ENCODE peak calls at places on chromosomes 16 and 17, in four cellular contexts. W is B cell, H is GM12865, N is nephron progenitor cell. L is an unnamed sample.

GRCh38 chr17:11212792-11213191 is 28.2 kb upstream of the SHISA6 start:
- DNase-seq in W (no peak), H (no peak), N (no peak), L (no peak)

GRCh38 chr17:82235775-82236141 is 6.9 kb downstream of the SLC16A3 start:
- DNase-seq in W (peak), H (no peak), N (no peak), L (no peak)

GRCh38 chr16:21256636-21257035 is 21.5 kb downstream of the CRYM start:
- DNase-seq in W (no peak), H (no peak), N (no peak), L (no peak)

GRCh38 chr16:81405702-81406113 is 38.9 kb upstream of the CMIP start:
- DNase-seq in W (no peak), H (no peak), N (no peak), L (no peak)

GRCh38 chr16:69397821-69398521 is 12.2 kb upstream of the TERF2 start:
- DNase-seq in W (no peak), H (peak), N (peak), L (no peak)

GRCh38 chr17:33121272-33121671 is 129.6 kb downstream of the SPACA3 start:
- DNase-seq in W (no peak), H (no peak), N (no peak), L (no peak)

GRCh38 chr17:17675925-17676534 is 5.2 kb upstream of the RAI1 start:
- DNase-seq in W (peak), H (peak), N (no peak), L (peak)

GRCh38 chr16:87740441-87740840 is 25.3 kb downstream of the KLHDC4 start:
- DNase-seq in W (no peak), H (no peak), N (no peak), L (no peak)

GRCh38 chr17:16273929-16274339 is 56.9 kb downstream of the PIGL start:
- DNase-seq in W (no peak), H (no peak), N (no peak), L (no peak)

GRCh38 chr16:1949507-1949906 is 5.0 kb downstream of the RPL3L start:
- DNase-seq in W (no peak), H (no peak), N (no peak), L (no peak)

GRCh38 chr16:75789237-75789636 is 62.9 kb upstream of the CPHXL start:
- DNase-seq in W (peak), H (peak), N (peak), L (no peak)

GRCh38 chr17:20920813-20921199 is 122.0 kb downstream of the USP22 start:
- DNase-seq in W (no peak), H (no peak), N (no peak), L (no peak)

GRCh38 chr17:263773-264172 is 82.3 kb upstream of the DOC2B start:
- DNase-seq in W (no peak), H (no peak), N (no peak), L (no peak)

GRCh38 chr17:42655528-42655927 is 3.6 kb upstream of the TUBG2 start:
- DNase-seq in W (no peak), H (no peak), N (no peak), L (no peak)

GRCh38 chr17:15973016-15973415 is 26.5 kb downstream of the ZSWIM7 start:
- DNase-seq in W (no peak), H (no peak), N (no peak), L (no peak)

GRCh38 chr17:83185023-83186002 is 105.9 kb downstream of the METRNL start:
- DNase-seq in W (no peak), H (no peak), N (no peak), L (no peak)

GRCh38 chr16:8796469-8797363 is 723 bp downstream of the TMEM186 start:
- DNase-seq in W (no peak), H (no peak), N (no peak), L (no peak)

GRCh38 chr17:31560836-31561235 is 169.4 kb downstream of the RAB11FIP4 start:
- DNase-seq in W (no peak), H (no peak), N (no peak), L (no peak)

GRCh38 chr17:27489045-27489715 is 32.9 kb downstream of the KSR1 start:
- DNase-seq in W (no peak), H (no peak), N (no peak), L (no peak)

GRCh38 chr16:57579361-57579665 is 36.9 kb downstream of the ADGRG5 start:
- DNase-seq in W (no peak), H (no peak), N (no peak), L (no peak)

GRCh38 chr17:27613425-27613824 is 17.6 kb upstream of the LGALS9 start:
- DNase-seq in W (no peak), H (no peak), N (no peak), L (no peak)

GRCh38 chr16:89187337-89188063 is 12.8 kb downstream of the SLC22A31 start:
- DNase-seq in W (no peak), H (no peak), N (peak), L (peak)

GRCh38 chr16:70579648-70580630 is 56.3 kb downstream of the SF3B3 start:
- DNase-seq in W (no peak), H (no peak), N (no peak), L (no peak)

GRCh38 chr17:32486701-32487459 is at the start of gene CDK5R1:
- DNase-seq in W (peak), H (peak), N (peak), L (peak)

GRCh38 chr17:30821751-30822723 is 2.5 kb downstream of the CRLF3 start:
- DNase-seq in W (no peak), H (no peak), N (no peak), L (peak)

DNA sequence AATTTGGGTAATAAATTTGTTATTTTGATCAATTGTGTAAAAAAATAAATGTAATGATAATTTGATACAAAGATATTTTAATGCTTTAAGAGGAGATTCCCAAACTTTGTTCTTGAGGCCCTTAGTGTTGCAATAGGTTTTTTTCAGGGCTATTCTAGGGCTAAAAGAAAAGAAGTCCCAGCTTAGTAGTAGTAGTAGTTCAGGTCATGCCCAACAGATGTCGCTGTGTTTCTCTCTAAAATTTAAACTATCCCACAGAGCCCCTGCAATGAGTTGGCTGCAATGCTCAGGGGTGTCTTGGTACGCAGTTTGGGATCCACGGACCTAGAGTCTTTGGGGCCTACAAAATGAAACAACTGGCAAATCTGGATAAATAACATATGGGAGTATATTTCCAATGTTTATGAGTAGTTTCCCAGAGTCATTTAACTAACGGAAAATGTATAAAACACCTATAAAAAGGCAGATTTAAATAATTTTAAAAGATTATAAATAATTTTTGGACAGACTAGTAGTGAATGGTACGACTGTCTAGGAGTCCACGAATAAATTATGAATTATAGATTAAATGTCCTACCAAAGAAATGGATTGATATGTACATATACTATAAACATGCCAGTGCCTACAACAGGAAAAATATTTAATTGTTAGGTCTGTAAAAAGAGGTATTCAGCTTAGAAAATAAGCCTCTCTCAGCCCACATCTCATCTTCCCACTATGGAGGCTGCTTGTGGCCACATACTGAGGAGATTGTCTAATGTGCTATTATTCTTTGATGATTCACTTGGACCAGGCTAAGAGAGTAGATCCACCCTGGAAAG is 228.5 kb upstream of the PMFBP1 start:
- DNase-seq in W (peak), H (peak), N (peak), L (peak)
- TF ChIP-seq CTCF in W (peak), H (peak), N (peak), L (peak)

GRCh38 chr16:73563709-73564108 is 515.8 kb upstream of the ZFHX3 start:
- DNase-seq in W (no peak), H (no peak), N (no peak), L (no peak)

GRCh38 chr16:73569266-73569665 is 521.3 kb upstream of the ZFHX3 start:
- DNase-seq in W (no peak), H (no peak), N (no peak), L (no peak)

GRCh38 chr16:73568769-73569168 is 520.8 kb upstream of the ZFHX3 start:
- DNase-seq in W (no peak), H (no peak), N (no peak), L (no peak)

GRCh38 chr16:73565925-73566324 is 518.0 kb upstream of the ZFHX3 start:
- DNase-seq in W (no peak), H (no peak), N (no peak), L (no peak)

DNA sequence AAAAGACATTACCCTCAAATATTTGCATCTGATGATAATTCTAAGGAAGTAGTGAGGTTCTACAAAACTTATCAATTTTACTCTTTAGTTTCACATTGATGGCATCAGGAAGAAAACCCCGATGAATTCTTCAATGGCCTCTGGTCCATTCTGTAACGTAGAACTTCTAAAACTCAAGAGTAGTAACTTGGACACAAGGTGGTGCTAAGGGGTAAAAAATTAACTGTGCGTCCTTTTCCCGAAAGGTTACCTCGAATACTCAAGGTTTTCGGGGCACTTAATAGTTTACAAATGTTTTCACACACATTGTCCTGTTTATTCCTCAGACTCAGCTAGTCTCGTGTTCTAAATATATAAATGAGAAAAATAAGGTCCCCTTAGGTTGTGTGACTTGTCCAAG is 517.3 kb upstream of the ZFHX3 start:
- DNase-seq in W (no peak), H (peak), N (no peak), L (no peak)
- TF ChIP-seq CTCF in W (no peak), H (no peak), N (peak), L (no peak)

GRCh38 chr17:48163809-48164208 is 56.2 kb downstream of the SNX11 start:
- DNase-seq in W (no peak), H (no peak), N (no peak), L (no peak)
- TF ChIP-seq CTCF in W (no peak), H (no peak), N (no peak), L (no peak)

DNA sequence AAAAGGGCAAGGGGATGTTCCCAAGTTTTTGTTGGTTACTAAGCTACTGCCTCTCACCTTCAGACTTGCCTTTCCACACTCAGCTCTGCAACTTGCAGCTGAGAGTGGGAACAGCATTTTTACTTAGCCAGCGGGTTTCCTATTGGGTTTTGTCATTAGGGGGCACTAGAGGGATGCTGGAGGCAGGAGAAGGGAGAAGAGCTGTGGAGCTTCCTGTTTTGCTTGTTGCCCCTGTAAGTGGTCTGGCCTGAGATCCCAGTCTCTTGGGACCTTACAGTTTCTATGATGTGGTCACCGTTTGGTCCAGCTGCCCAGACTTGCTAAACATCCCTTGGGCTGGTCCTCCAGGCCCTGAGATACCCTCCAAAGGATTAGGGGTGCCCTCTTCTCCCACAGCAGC is 209.6 kb upstream of the NLRP1 start:
- DNase-seq in W (no peak), H (peak), N (no peak), L (no peak)
- TF ChIP-seq CTCF in W (no peak), H (peak), N (peak), L (no peak)

DNA sequence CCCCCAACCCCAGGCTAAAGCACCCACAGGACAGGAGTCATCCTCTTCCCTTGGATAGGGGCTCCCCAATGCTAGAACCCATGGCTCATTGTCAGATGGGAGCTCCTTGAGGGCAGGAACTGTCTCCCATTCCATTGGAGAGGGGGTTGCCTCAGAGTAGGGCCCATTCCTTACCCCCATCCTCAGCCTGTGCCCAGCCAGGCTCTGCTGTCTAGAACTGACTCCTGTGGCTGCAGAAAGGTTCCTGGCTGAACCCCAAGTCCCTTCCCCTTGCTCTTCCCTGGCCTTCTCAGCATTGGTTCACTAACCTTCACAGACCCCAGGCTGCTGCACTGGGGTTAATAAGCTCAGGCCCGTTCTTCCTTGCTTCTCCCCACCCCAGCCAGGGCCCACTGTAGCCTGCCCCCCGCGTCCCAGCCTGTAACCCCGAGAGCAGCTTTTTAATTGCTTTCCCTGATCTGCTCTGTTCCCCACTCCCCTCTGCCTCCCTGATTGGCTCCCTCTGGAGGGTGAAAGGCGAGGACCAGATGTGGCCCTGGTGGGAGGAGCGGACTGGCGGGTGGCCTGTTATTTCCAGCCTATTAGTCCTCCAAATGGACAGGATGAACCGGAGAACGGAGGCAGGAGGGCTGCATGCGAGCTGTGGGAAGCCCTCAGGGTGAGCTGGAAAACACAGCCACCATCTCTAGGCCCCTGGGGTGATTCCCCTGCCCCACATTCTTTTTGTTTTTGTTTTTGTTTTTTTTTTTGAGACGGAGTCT is 6.0 kb upstream of the GFAP start:
- DNase-seq in W (no peak), H (no peak), N (peak), L (no peak)
- TF ChIP-seq CTCF in W (no peak), H (no peak), N (no peak), L (no peak)

GRCh38 chr16:4477966-4478365 is 1.8 kb downstream of the HMOX2 start:
- DNase-seq in W (no peak), H (no peak), N (no peak), L (peak)
- TF ChIP-seq CTCF in W (no peak), H (no peak), N (no peak), L (no peak)

GRCh38 chr16:30526137-30526822 is at the start of gene ZNF768:
- DNase-seq in W (no peak), H (peak), N (peak), L (no peak)

GRCh38 chr16:30528799-30529457 is 2.6 kb upstream of the ZNF768 start:
- DNase-seq in W (no peak), H (no peak), N (no peak), L (no peak)

GRCh38 chr16:30527635-30528178 is 1.3 kb upstream of the ZNF768 start:
- DNase-seq in W (peak), H (peak), N (no peak), L (no peak)

GRCh38 chr16:30525844-30526136 is 576 bp downstream of the ZNF768 start:
- DNase-seq in W (no peak), H (no peak), N (no peak), L (no peak)

DNA sequence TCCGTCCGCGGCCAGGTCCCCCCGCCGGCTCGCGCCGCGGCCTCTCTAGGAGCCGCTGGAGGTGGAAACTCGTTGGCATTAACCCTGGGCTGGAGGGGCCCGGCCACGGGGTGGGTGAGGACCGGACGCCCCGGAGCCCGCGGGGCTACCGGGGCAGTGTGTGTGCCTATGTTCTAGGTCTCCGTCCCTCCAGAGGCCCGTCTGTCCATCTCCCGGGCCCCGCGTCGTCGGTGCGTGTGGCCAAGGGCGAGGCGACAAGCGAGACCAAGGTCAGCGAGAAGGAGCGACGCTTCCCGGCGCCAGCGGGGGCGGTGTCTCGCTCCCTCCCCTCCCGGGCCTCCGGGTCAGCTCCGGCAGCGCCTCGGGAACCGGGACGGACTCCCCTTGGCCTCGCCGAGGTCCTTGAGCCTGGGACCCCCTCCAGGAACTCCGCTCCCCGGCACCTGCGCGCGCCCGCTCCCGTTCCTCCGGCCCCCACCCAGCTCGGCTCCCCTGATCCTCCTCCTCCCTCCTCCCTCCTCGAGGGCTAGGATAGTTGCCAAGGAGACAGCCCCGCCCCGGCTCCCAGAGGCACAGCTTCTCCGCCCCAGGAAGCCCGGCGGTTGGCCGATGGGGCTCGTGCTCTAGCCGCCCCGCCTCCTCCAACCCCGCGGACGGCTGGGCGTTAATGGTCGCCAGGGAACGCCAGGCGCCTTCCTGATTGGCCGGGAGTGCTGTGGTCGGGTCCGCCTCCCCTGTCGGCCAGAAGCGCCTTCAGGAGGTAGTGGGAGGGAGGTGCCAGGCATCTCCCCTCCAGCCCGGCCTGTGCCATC is 663 bp upstream of the ZNF768 start:
- DNase-seq in W (peak), H (peak), N (peak), L (peak)
- TF ChIP-seq CTCF in W (peak), H (peak), N (no peak), L (no peak)

GRCh38 chr16:67028555-67029248 is at the start of gene CBFB:
- DNase-seq in W (peak), H (peak), N (peak), L (peak)
- TF ChIP-seq CTCF in W (peak), H (peak), N (no peak), L (peak)

GRCh38 chr16:24800586-24800985 is 45.2 kb upstream of the SLC5A11 start:
- DNase-seq in W (no peak), H (peak), N (no peak), L (no peak)
- TF ChIP-seq CTCF in W (no peak), H (peak), N (no peak), L (no peak)

L was measured in activated CD8-positive, alpha-beta T cell treated with anti-CD3 and anti-CD28 coated beads for 36 hours.